ENCODE peak calls at places on chromosomes 6 and 20, in eight cellular contexts. Y is CD8-positive, alpha-beta T cell; I is stimulated activated memory B cell treated with anti-CD40 and anti-IgM and Interleukin-4, amounts not matched to agents 10 μg/mL and 1 μg/mL and 100 μg/mL, for 72 hours; X is SK-N-SH treated with all-trans-retinoic acid at 6 μM for 48 hours; A is heart left ventricle; K is upper lobe of right lung; B is left cardiac atrium; U is naive thymus-derived CD4-positive, alpha-beta T cell. S is an unnamed sample.

GRCh38 chr6:39777661-39778060 is 14.5 kb upstream of the DAAM2 start:
- ATAC-seq in B (peak; percentile 71), I (no peak), K (peak; percentile 67), X (no peak), U (no peak), A (peak; percentile 63), Y (no peak), S (no peak)

GRCh38 chr20:32291166-32291565 is 13.7 kb downstream of the KIF3B start:
- ATAC-seq in Y (no peak), I (no peak), K (no peak), A (no peak), X (no peak), U (no peak), B (no peak), S (no peak)

GRCh38 chr6:158499601-158500000 is 60.3 kb upstream of the TMEM181 start:
- ATAC-seq in Y (no peak), U (no peak), A (no peak), B (no peak), X (peak; percentile 25), K (no peak), I (no peak), S (no peak)

GRCh38 chr20:48314925-48315592 is 512.7 kb downstream of the PREX1 start:
- ATAC-seq in A (no peak), U (no peak), X (no peak), Y (no peak), B (no peak), K (no peak), I (no peak), S (no peak)

GRCh38 chr6:23736577-23736976 is 389.4 kb upstream of the NRSN1 start:
- ATAC-seq in U (no peak), I (no peak), B (no peak), K (no peak), X (no peak), Y (no peak), A (no peak), S (no peak)

GRCh38 chr20:25160897-25161296 is 34.6 kb upstream of the ENTPD6 start:
- ATAC-seq in I (no peak), X (no peak), K (no peak), B (no peak), A (no peak), U (no peak), Y (no peak), S (no peak)

GRCh38 chr6:123875784-123876183 is 72.1 kb downstream of the NKAIN2 start:
- ATAC-seq in K (no peak), A (no peak), U (no peak), I (no peak), B (no peak), Y (no peak), X (no peak), S (no peak)

GRCh38 chr6:20688710-20689500 is 154.6 kb downstream of the CDKAL1 start:
- ATAC-seq in I (peak; percentile 51), Y (peak; percentile 85), U (peak; percentile 71), K (no peak), B (no peak), X (peak; percentile 42), A (no peak), S (no peak)

GRCh38 chr20:49268600-49269365 is 9.1 kb downstream of the ZNFX1 start:
- ATAC-seq in Y (no peak), X (peak; percentile 62), K (no peak), U (no peak), A (no peak), I (peak; percentile 63), B (no peak), S (no peak)

GRCh38 chr6:88548891-88549505 is 382.9 kb upstream of the CNR1 start:
- ATAC-seq in K (no peak), B (no peak), A (no peak), U (no peak), I (no peak), X (no peak), Y (no peak), S (no peak)

GRCh38 chr6:147651249-147652063 is 143.0 kb downstream of the SAMD5 start:
- ATAC-seq in I (no peak), B (peak; percentile 89), Y (no peak), X (no peak), K (peak; percentile 45), U (no peak), A (peak; percentile 92), S (peak; percentile 33)

GRCh38 chr6:168469198-168469943 is 28.4 kb downstream of the SMOC2 start:
- ATAC-seq in K (no peak), Y (no peak), B (peak; percentile 87), X (no peak), U (no peak), I (no peak), A (peak; percentile 86), S (no peak)

GRCh38 chr6:41947581-41948220 is 6.1 kb upstream of the CCND3 start:
- ATAC-seq in I (no peak), U (no peak), K (peak; percentile 41), B (no peak), X (no peak), Y (no peak), A (peak; percentile 63), S (no peak)

GRCh38 chr20:54623923-54624569 is 148.7 kb downstream of the DOK5 start:
- ATAC-seq in I (no peak), Y (no peak), X (no peak), B (no peak), K (no peak), A (no peak), U (no peak), S (no peak)

GRCh38 chr6:28490191-28490890 is 25.3 kb downstream of the GPX6 start:
- ATAC-seq in U (peak; percentile 36), Y (peak; percentile 36), A (no peak), B (no peak), I (no peak), X (peak; percentile 71), K (peak; percentile 29), S (no peak)

GRCh38 chr6:84417261-84417660 is 189.8 kb upstream of the CEP162 start:
- ATAC-seq in I (no peak), U (no peak), A (no peak), K (no peak), X (no peak), B (no peak), Y (no peak), S (no peak)

GRCh38 chr6:102736941-102737368 is 1343.4 kb downstream of the GRIK2 start:
- ATAC-seq in B (no peak), I (no peak), K (no peak), A (no peak), Y (no peak), X (peak; percentile 95), U (no peak), S (no peak)

GRCh38 chr6:6559994-6560393 is 28.5 kb upstream of the LY86 start:
- ATAC-seq in A (no peak), B (no peak), X (no peak), K (no peak), Y (no peak), I (no peak), U (no peak), S (peak; percentile 41)

GRCh38 chr6:43180985-43181384 is 1.0 kb upstream of the CUL9 start:
- ATAC-seq in X (peak; percentile 10), I (no peak), A (no peak), U (no peak), B (no peak), Y (no peak), K (no peak), S (no peak)

GRCh38 chr6:134533991-134534390 is 216.1 kb upstream of the SGK1 start:
- ATAC-seq in Y (no peak), K (peak; percentile 9), U (no peak), I (no peak), X (no peak), B (peak; percentile 23), A (no peak), S (no peak)

GRCh38 chr20:2245637-2246036 is 50.2 kb upstream of the TGM3 start:
- ATAC-seq in U (no peak), A (no peak), X (no peak), Y (no peak), I (no peak), K (no peak), B (no peak), S (peak; percentile 57)

GRCh38 chr6:132730560-132730959 is 16.7 kb upstream of the VNN1 start:
- ATAC-seq in Y (no peak), B (no peak), A (no peak), K (peak; percentile 34), U (no peak), X (no peak), I (no peak), S (peak; percentile 76)

GRCh38 chr6:111661541-111662041 is 55.9 kb upstream of the TRAF3IP2 start:
- ATAC-seq in U (no peak), X (no peak), B (no peak), Y (no peak), A (no peak), K (peak; percentile 58), I (no peak), S (peak; percentile 51)

GRCh38 chr6:53014034-53014433 is 18.9 kb upstream of the GSTA4 start:
- ATAC-seq in U (no peak), X (no peak), B (peak; percentile 74), K (no peak), A (no peak), Y (no peak), I (no peak), S (no peak)

GRCh38 chr6:2558861-2559811 is 191.6 kb downstream of the MYLK4 start:
- ATAC-seq in Y (no peak), A (no peak), K (no peak), B (no peak), X (no peak), I (no peak), U (no peak), S (no peak)

S was measured in esophagus mucosa.